ENCODE peak calls at places on chromosomes 3 and 15, in ten cellular contexts. V, U, Q, X, G, T, A, E, P and H are unnamed samples.

GRCh38 chr3:44045476-44046275 is 196.0 kb upstream of the TOPAZ1 start:
- DNase-seq in V (peak; percentile 42), U (no peak), Q (peak; percentile 59), X (no peak), G (no peak), T (no peak), A (peak; percentile 41), E (no peak), P (no peak), H (no peak)

GRCh38 chr3:78647735-78648134 is 1120.1 kb downstream of the ROBO1 start:
- DNase-seq in V (no peak), U (no peak), Q (peak; percentile 15), X (peak; percentile 72), G (no peak), T (no peak), A (no peak), E (no peak), P (peak; percentile 75), H (no peak)

GRCh38 chr3:134374791-134375541 is 719 bp upstream of the AMOTL2 start:
- DNase-seq in V (peak; percentile 67), U (peak; percentile 75), Q (peak; percentile 73), X (no peak), G (no peak), T (peak; percentile 70), A (peak; percentile 28), E (no peak), P (peak; percentile 65), H (no peak)

GRCh38 chr3:183306798-183307671 is 54.0 kb downstream of the B3GNT5 start:
- DNase-seq in V (peak; percentile 91), U (no peak), Q (peak; percentile 96), X (peak; percentile 67), G (no peak), T (peak; percentile 66), A (peak; percentile 82), E (peak; percentile 22), P (peak; percentile 81), H (no peak)

GRCh38 chr3:15982243-15982642 is 184.5 kb upstream of the ANKRD28 start:
- DNase-seq in V (no peak), U (no peak), Q (no peak), X (no peak), G (no peak), T (no peak), A (no peak), E (no peak), P (no peak), H (no peak)

GRCh38 chr3:114178770-114179368 is at the start of gene DRD3:
- DNase-seq in V (no peak), U (peak; percentile 87), Q (peak; percentile 28), X (no peak), G (no peak), T (no peak), A (no peak), E (peak; percentile 7), P (peak; percentile 18), H (peak; percentile 37)

GRCh38 chr3:148943531-148944200 is 47.7 kb upstream of the GYG1 start:
- DNase-seq in V (peak; percentile 91), U (peak; percentile 82), Q (peak; percentile 92), X (peak; percentile 75), G (no peak), T (no peak), A (no peak), E (no peak), P (peak; percentile 92), H (peak; percentile 92)

GRCh38 chr3:45968706-45969105 is 25.4 kb downstream of the CXCR6 start:
- DNase-seq in V (no peak), U (no peak), Q (no peak), X (no peak), G (no peak), T (no peak), A (no peak), E (no peak), P (peak; percentile 38), H (no peak)

GRCh38 chr3:66938338-66938963 is 59.7 kb upstream of the KBTBD8 start:
- DNase-seq in V (peak; percentile 38), U (peak; percentile 85), Q (peak; percentile 58), X (peak; percentile 20), G (no peak), T (no peak), A (no peak), E (peak; percentile 16), P (peak; percentile 61), H (peak; percentile 83)

GRCh38 chr3:49500408-49501257 is 30.6 kb downstream of the DAG1 start:
- DNase-seq in V (peak; percentile 87), U (no peak), Q (peak; percentile 91), X (peak; percentile 96), G (no peak), T (peak; percentile 72), A (peak; percentile 84), E (no peak), P (peak; percentile 99), H (peak; percentile 72)

GRCh38 chr3:173153631-173154030 is 12.6 kb upstream of the SPATA16 start:
- DNase-seq in V (no peak), U (no peak), Q (no peak), X (no peak), G (no peak), T (no peak), A (no peak), E (no peak), P (no peak), H (no peak)

GRCh38 chr3:60260546-60260945 is 990.7 kb downstream of the FHIT start:
- DNase-seq in V (no peak), U (no peak), Q (no peak), X (no peak), G (no peak), T (no peak), A (no peak), E (no peak), P (no peak), H (no peak)

GRCh38 chr15:39783244-39783820 is 691 bp upstream of the FSIP1 start:
- DNase-seq in V (no peak), U (peak; percentile 51), Q (no peak), X (no peak), G (no peak), T (no peak), A (no peak), E (no peak), P (no peak), H (no peak)

GRCh38 chr15:71118345-71118744 is 3.1 kb downstream of the THSD4 start:
- DNase-seq in V (no peak), U (no peak), Q (no peak), X (no peak), G (no peak), T (no peak), A (no peak), E (no peak), P (no peak), H (no peak)

GRCh38 chr15:68658151-68658550 is 79.4 kb downstream of the CORO2B start:
- DNase-seq in V (no peak), U (no peak), Q (no peak), X (no peak), G (no peak), T (no peak), A (no peak), E (no peak), P (no peak), H (no peak)

GRCh38 chr15:48975713-48976419 is 12.1 kb upstream of the SHC4 start:
- DNase-seq in V (peak; percentile 50), U (peak; percentile 95), Q (peak; percentile 42), X (no peak), G (peak; percentile 61), T (peak; percentile 81), A (peak; percentile 76), E (peak; percentile 64), P (peak; percentile 53), H (peak; percentile 100)

GRCh38 chr15:51270706-51271105 is 67.7 kb downstream of the CYP19A1 start:
- DNase-seq in V (no peak), U (no peak), Q (no peak), X (no peak), G (no peak), T (no peak), A (no peak), E (no peak), P (no peak), H (no peak)

GRCh38 chr15:66951531-66951930 is 113.9 kb upstream of the SMAD3 start:
- DNase-seq in V (no peak), U (no peak), Q (peak; percentile 76), X (no peak), G (no peak), T (no peak), A (no peak), E (no peak), P (no peak), H (no peak)

GRCh38 chr3:165835431-165835830 is 1.8 kb downstream of the BCHE start:
- DNase-seq in V (no peak), U (no peak), Q (no peak), X (no peak), G (no peak), T (no peak), A (no peak), E (no peak), P (no peak), H (peak; percentile 77)

GRCh38 chr15:55289573-55290360 is at the start of gene RAB27A:
- DNase-seq in V (peak; percentile 51), U (peak; percentile 88), Q (no peak), X (no peak), G (peak; percentile 74), T (peak; percentile 71), A (peak; percentile 70), E (peak; percentile 64), P (peak; percentile 23), H (peak; percentile 40)

GRCh38 chr3:116914004-116914403 is 204.4 kb downstream of the TUSC7 start:
- DNase-seq in V (no peak), U (no peak), Q (no peak), X (no peak), G (no peak), T (no peak), A (no peak), E (no peak), P (no peak), H (no peak)

GRCh38 chr3:138747229-138747628 is 87.5 kb downstream of the PIK3CB start:
- DNase-seq in V (no peak), U (no peak), Q (peak; percentile 7), X (no peak), G (no peak), T (no peak), A (no peak), E (no peak), P (no peak), H (peak; percentile 19)

GRCh38 chr3:46090161-46090591 is 62.9 kb upstream of the XCR1 start:
- DNase-seq in V (no peak), U (no peak), Q (peak; percentile 50), X (no peak), G (no peak), T (no peak), A (no peak), E (no peak), P (peak; percentile 93), H (no peak)

GRCh38 chr15:101320501-101321052 is 25.5 kb upstream of the SNRPA1 start:
- DNase-seq in V (peak; percentile 80), U (peak; percentile 71), Q (peak; percentile 62), X (no peak), G (peak; percentile 32), T (peak; percentile 39), A (peak; percentile 40), E (peak; percentile 67), P (peak; percentile 21), H (peak; percentile 61)

GRCh38 chr3:70885636-70886035 is 573.2 kb upstream of the MDFIC2 start:
- DNase-seq in V (no peak), U (no peak), Q (no peak), X (no peak), G (no peak), T (no peak), A (no peak), E (no peak), P (no peak), H (no peak)

GRCh38 chr3:45599424-45599886 is 4.9 kb downstream of the LIMD1 start:
- DNase-seq in V (no peak), U (no peak), Q (no peak), X (no peak), G (no peak), T (no peak), A (no peak), E (no peak), P (no peak), H (no peak)

GRCh38 chr3:166205158-166205557 is 367.9 kb upstream of the BCHE start:
- DNase-seq in V (no peak), U (no peak), Q (no peak), X (no peak), G (no peak), T (no peak), A (no peak), E (no peak), P (no peak), H (no peak)

GRCh38 chr3:66036586-66037061 is 2.1 kb downstream of the MAGI1 start:
- DNase-seq in V (no peak), U (peak; percentile 61), Q (peak; percentile 21), X (no peak), G (no peak), T (no peak), A (no peak), E (no peak), P (no peak), H (no peak)